ENCODE peak calls at places on chromosome 13, in five cellular contexts. One of them, this sample, is unnamed.

GRCh38 chr13:77222000-77222690 is 104.7 kb downstream of the MYCBP2 start:
- DNase-seq in upper lobe of left lung: no peak
- DNase-seq in SK-N-SH: no peak
- DNase-seq in stomach: no peak
- DNase-seq in tibial nerve: no peak
- DNase-seq in this sample: no peak

GRCh38 chr13:58247080-58247479 is 615.5 kb downstream of the PCDH17 start:
- DNase-seq in tibial nerve: no peak
- DNase-seq in upper lobe of left lung: no peak
- DNase-seq in stomach: no peak
- DNase-seq in SK-N-SH: no peak
- DNase-seq in this sample: no peak

GRCh38 chr13:44191504-44192171 is 182.0 kb upstream of the SERP2 start:
- DNase-seq in SK-N-SH: peak; percentile 58
- DNase-seq in stomach: peak; percentile 43
- DNase-seq in upper lobe of left lung: peak; percentile 65
- DNase-seq in tibial nerve: peak; percentile 77
- DNase-seq in this sample: peak; percentile 64

GRCh38 chr13:26132756-26133155 is 80.9 kb upstream of the SHISA2 start:
- DNase-seq in tibial nerve: no peak
- DNase-seq in SK-N-SH: no peak
- DNase-seq in stomach: no peak
- DNase-seq in upper lobe of left lung: no peak
- DNase-seq in this sample: no peak

GRCh38 chr13:91609353-91609752 is 210.9 kb downstream of the GPC5 start:
- DNase-seq in upper lobe of left lung: no peak
- DNase-seq in SK-N-SH: peak; percentile 34
- DNase-seq in stomach: no peak
- DNase-seq in tibial nerve: no peak
- DNase-seq in this sample: no peak

GRCh38 chr13:20294497-20294896 is 62.4 kb upstream of the GJB6 start:
- DNase-seq in SK-N-SH: no peak
- DNase-seq in stomach: no peak
- DNase-seq in upper lobe of left lung: no peak
- DNase-seq in tibial nerve: no peak
- DNase-seq in this sample: no peak

GRCh38 chr13:44989071-44989889 is at the start of the genes GPALPP1 and NUFIP1:
- DNase-seq in stomach: peak; percentile 94
- DNase-seq in SK-N-SH: peak; percentile 94
- DNase-seq in tibial nerve: peak; percentile 95
- DNase-seq in upper lobe of left lung: peak; percentile 95
- DNase-seq in this sample: peak; percentile 90

GRCh38 chr13:22235285-22235949 is 564.5 kb downstream of the FGF9 start:
- DNase-seq in stomach: no peak
- DNase-seq in upper lobe of left lung: no peak
- DNase-seq in SK-N-SH: no peak
- DNase-seq in tibial nerve: no peak
- DNase-seq in this sample: no peak

GRCh38 chr13:113653264-113654174 is 4.5 kb downstream of the ATP4B start:
- DNase-seq in upper lobe of left lung: peak; percentile 12
- DNase-seq in stomach: peak; percentile 24
- DNase-seq in SK-N-SH: peak; percentile 61
- DNase-seq in tibial nerve: no peak
- DNase-seq in this sample: peak; percentile 30

GRCh38 chr13:78660130-78660857 is 1.3 kb upstream of the OBI1 start:
- DNase-seq in SK-N-SH: peak; percentile 47
- DNase-seq in stomach: no peak
- DNase-seq in upper lobe of left lung: no peak
- DNase-seq in tibial nerve: peak; percentile 7
- DNase-seq in this sample: no peak

GRCh38 chr13:98291658-98292057 is 114.6 kb upstream of the RNF113B start:
- DNase-seq in stomach: no peak
- DNase-seq in SK-N-SH: no peak
- DNase-seq in tibial nerve: no peak
- DNase-seq in upper lobe of left lung: no peak
- DNase-seq in this sample: no peak

GRCh38 chr13:53522034-53522433 is 493.4 kb downstream of the OLFM4 start:
- DNase-seq in tibial nerve: no peak
- DNase-seq in upper lobe of left lung: no peak
- DNase-seq in SK-N-SH: no peak
- DNase-seq in stomach: no peak
- DNase-seq in this sample: no peak

GRCh38 chr13:25192936-25193335 is 20.8 kb upstream of the AMER2 start:
- DNase-seq in stomach: no peak
- DNase-seq in SK-N-SH: no peak
- DNase-seq in upper lobe of left lung: no peak
- DNase-seq in tibial nerve: no peak
- DNase-seq in this sample: no peak

GRCh38 chr13:67914535-67914934 is 684.4 kb upstream of the PCDH9 start:
- DNase-seq in upper lobe of left lung: no peak
- DNase-seq in tibial nerve: no peak
- DNase-seq in SK-N-SH: no peak
- DNase-seq in stomach: no peak
- DNase-seq in this sample: no peak

GRCh38 chr13:87138856-87139255 is 532.3 kb upstream of the SLITRK5 start:
- DNase-seq in SK-N-SH: no peak
- DNase-seq in upper lobe of left lung: no peak
- DNase-seq in tibial nerve: no peak
- DNase-seq in stomach: no peak
- DNase-seq in this sample: no peak

GRCh38 chr13:80374453-80374852 is 33.5 kb upstream of the SPRY2 start:
- DNase-seq in SK-N-SH: no peak
- DNase-seq in upper lobe of left lung: no peak
- DNase-seq in tibial nerve: peak; percentile 62
- DNase-seq in stomach: no peak
- DNase-seq in this sample: no peak

GRCh38 chr13:33172400-33172799 is 113.2 kb downstream of the STARD13 start:
- DNase-seq in upper lobe of left lung: no peak
- DNase-seq in tibial nerve: no peak
- DNase-seq in SK-N-SH: no peak
- DNase-seq in stomach: no peak
- DNase-seq in this sample: no peak

GRCh38 chr13:74768521-74769090 is 634.4 kb upstream of the KLF12 start:
- DNase-seq in upper lobe of left lung: no peak
- DNase-seq in SK-N-SH: no peak
- DNase-seq in stomach: no peak
- DNase-seq in tibial nerve: no peak
- DNase-seq in this sample: no peak

GRCh38 chr13:113216165-113217056 is 7.0 kb downstream of the CUL4A start:
- DNase-seq in tibial nerve: no peak
- DNase-seq in upper lobe of left lung: peak; percentile 89
- DNase-seq in SK-N-SH: no peak
- DNase-seq in stomach: peak; percentile 60
- DNase-seq in this sample: no peak

GRCh38 chr13:75255159-75255558 is 226.8 kb downstream of the TBC1D4 start:
- DNase-seq in tibial nerve: no peak
- DNase-seq in SK-N-SH: no peak
- DNase-seq in upper lobe of left lung: no peak
- DNase-seq in stomach: no peak
- DNase-seq in this sample: no peak

GRCh38 chr13:100149389-100149788 is 60.5 kb downstream of the PCCA start:
- DNase-seq in SK-N-SH: no peak
- DNase-seq in tibial nerve: no peak
- DNase-seq in stomach: no peak
- DNase-seq in upper lobe of left lung: no peak
- DNase-seq in this sample: no peak

GRCh38 chr13:40895715-40896184 is 106.3 kb downstream of the SLC25A15 start:
- DNase-seq in SK-N-SH: no peak
- DNase-seq in stomach: no peak
- DNase-seq in tibial nerve: no peak
- DNase-seq in upper lobe of left lung: peak; percentile 26
- DNase-seq in this sample: no peak
- TF ChIP-seq EP300 in SK-N-SH: no peak
- TF ChIP-seq EP300 in stomach: no peak
- TF ChIP-seq EP300 in tibial nerve: no peak
- TF ChIP-seq EP300 in upper lobe of left lung: no peak
- TF ChIP-seq EP300 in this sample: no peak

GRCh38 chr13:50810468-50810867 is 33.0 kb downstream of the DLEU7 start:
- DNase-seq in SK-N-SH: no peak
- DNase-seq in upper lobe of left lung: no peak
- DNase-seq in tibial nerve: no peak
- DNase-seq in stomach: no peak
- DNase-seq in this sample: no peak
- H3K4me1 ChIP-seq in SK-N-SH: no peaks in the 10 kb centered on the region
- H3K4me1 ChIP-seq in upper lobe of left lung: no peaks in the 10 kb centered on the region
- H3K4me1 ChIP-seq in tibial nerve: no peaks in the 10 kb centered on the region
- H3K4me1 ChIP-seq in stomach: no peaks in the 10 kb centered on the region
- H3K4me1 ChIP-seq in this sample: no peaks in the 10 kb centered on the region

DNA sequence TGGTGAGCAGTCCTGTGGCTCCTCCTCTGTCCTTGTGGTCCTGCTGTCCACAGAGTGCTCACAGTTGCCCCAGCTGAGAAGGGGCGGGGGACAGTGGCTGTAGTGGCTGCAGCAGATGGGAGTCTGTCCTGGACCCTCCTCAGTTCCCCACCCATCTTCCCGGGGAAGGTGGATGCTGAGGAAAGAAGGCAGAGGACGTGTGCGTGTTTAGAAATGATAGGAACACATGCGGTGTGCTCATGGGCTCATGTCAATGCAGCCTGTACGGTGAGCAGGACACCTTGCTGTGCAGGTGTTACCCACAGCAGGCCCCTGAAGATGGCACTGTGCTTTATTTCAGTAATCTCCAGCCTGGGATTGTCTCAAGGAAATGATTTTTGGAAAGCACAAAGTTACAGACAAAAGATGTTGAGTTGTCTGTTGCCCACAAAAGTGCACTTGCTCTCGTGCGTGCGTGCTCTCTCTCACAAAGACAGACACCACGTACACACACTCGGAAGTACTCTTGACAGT is 49.2 kb upstream of the TEX29 start:
- DNase-seq in SK-N-SH: no peak
- DNase-seq in stomach: no peak
- DNase-seq in tibial nerve: no peak
- DNase-seq in upper lobe of left lung: no peak
- DNase-seq in this sample: no peak
- H3K36me3 ChIP-seq in SK-N-SH: peaks cover 74% of the 10 kb centered on the region
- H3K36me3 ChIP-seq in stomach: peaks cover 29% of the 10 kb centered on the region
- H3K36me3 ChIP-seq in tibial nerve: peaks cover 63% of the 10 kb centered on the region
- H3K36me3 ChIP-seq in upper lobe of left lung: peaks cover 3% of the 10 kb centered on the region
- H3K36me3 ChIP-seq in this sample: no peaks in the 10 kb centered on the region

GRCh38 chr13:41060723-41061074 is 610 bp upstream of the WBP4 start:
- DNase-seq in SK-N-SH: peak; percentile 75
- DNase-seq in tibial nerve: peak; percentile 83
- DNase-seq in stomach: peak; percentile 84
- DNase-seq in upper lobe of left lung: peak; percentile 80
- DNase-seq in this sample: peak; percentile 84

GRCh38 chr13:41059466-41059865 is 1.8 kb upstream of the WBP4 start:
- DNase-seq in stomach: no peak
- DNase-seq in SK-N-SH: peak; percentile 23
- DNase-seq in tibial nerve: no peak
- DNase-seq in upper lobe of left lung: no peak
- DNase-seq in this sample: no peak

GRCh38 chr13:41061914-41062837 is 867 bp downstream of the WBP4 start:
- DNase-seq in SK-N-SH: no peak
- DNase-seq in tibial nerve: peak; percentile 19
- DNase-seq in upper lobe of left lung: no peak
- DNase-seq in stomach: no peak
- DNase-seq in this sample: no peak

GRCh38 chr13:41059896-41060722 is 1.2 kb upstream of the WBP4 start:
- DNase-seq in stomach: peak; percentile 87
- DNase-seq in SK-N-SH: peak; percentile 87
- DNase-seq in tibial nerve: peak; percentile 79
- DNase-seq in upper lobe of left lung: peak; percentile 90
- DNase-seq in this sample: peak; percentile 91

DNA sequence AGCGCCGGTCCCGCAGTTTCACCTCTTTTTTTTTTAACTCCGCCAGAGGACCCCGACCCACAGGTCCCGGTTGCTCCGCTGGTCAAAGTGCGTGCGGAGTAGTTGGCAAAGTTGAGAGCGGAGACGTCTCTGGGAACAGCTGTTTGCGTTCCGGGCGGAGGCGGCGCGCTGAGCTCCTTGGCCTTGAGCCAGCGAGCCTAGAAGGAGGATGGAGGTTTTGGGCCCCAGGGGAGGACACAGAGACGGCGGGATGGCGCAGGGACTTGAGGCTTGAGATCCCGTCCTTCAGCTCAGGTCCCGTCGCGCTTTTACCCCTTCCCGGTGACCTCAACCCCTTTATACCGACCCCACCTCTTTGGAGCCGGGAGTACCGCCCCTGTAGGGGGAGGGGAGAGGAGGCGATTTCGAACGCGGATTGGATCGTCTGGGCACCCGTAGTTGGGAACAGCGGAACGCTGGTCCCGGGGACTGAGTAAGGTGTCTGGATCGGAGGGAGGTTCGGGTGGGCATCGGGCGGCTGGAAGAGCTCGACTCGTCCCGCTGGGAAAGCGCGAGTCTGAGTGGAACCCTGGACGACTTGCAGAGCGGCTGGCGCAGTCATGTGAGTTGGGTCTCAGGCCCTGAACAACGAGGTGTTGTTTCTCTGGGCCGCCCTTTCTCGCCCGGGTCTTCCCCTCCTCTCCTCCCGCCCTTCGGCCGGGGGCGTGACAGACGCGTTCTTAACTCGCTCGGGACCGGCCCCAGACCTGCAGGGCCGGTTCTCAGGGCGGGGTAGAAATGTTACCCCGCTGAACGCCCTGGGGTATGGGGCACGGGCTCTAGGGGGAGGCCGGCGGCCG is at the start of gene WBP4:
- DNase-seq in upper lobe of left lung: peak; percentile 95
- DNase-seq in tibial nerve: peak; percentile 94
- DNase-seq in stomach: peak; percentile 93
- DNase-seq in SK-N-SH: peak; percentile 90
- DNase-seq in this sample: peak; percentile 96
- TF ChIP-seq EP300 in upper lobe of left lung: peak; percentile 33
- TF ChIP-seq EP300 in tibial nerve: no peak
- TF ChIP-seq EP300 in stomach: peak; percentile 42
- TF ChIP-seq EP300 in SK-N-SH: no peak
- TF ChIP-seq EP300 in this sample: no peak

GRCh38 chr13:110300090-110300815 is 6.7 kb downstream of the COL4A1 start:
- DNase-seq in SK-N-SH: no peak
- DNase-seq in stomach: no peak
- DNase-seq in tibial nerve: no peak
- DNase-seq in upper lobe of left lung: no peak
- DNase-seq in this sample: no peak

GRCh38 chr13:110298566-110299321 is 8.2 kb downstream of the COL4A1 start:
- DNase-seq in stomach: no peak
- DNase-seq in upper lobe of left lung: no peak
- DNase-seq in tibial nerve: no peak
- DNase-seq in SK-N-SH: no peak
- DNase-seq in this sample: peak; percentile 47

GRCh38 chr13:110297771-110298170 is 9.2 kb downstream of the COL4A1 start:
- DNase-seq in stomach: no peak
- DNase-seq in SK-N-SH: no peak
- DNase-seq in tibial nerve: no peak
- DNase-seq in upper lobe of left lung: no peak
- DNase-seq in this sample: no peak

GRCh38 chr13:110297011-110297410 is 9.9 kb downstream of the COL4A1 start:
- DNase-seq in SK-N-SH: no peak
- DNase-seq in tibial nerve: no peak
- DNase-seq in upper lobe of left lung: no peak
- DNase-seq in stomach: no peak
- DNase-seq in this sample: no peak

DNA sequence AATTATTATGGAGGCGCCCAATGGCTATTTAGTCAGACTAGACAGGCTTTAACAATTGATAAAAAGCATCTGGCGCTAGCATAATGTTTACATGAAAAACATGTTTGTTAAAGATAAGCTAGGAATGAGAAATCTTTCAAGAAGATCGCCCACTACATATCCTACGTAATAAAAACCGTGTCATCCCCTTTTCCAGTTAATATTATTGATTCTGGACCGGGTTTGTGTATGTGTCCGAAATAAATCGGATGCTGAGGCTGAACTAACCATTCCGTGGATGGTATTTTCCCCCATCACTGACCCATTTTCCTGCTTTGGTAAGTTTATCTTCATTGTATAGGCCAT is 8.8 kb downstream of the COL4A1 start:
- DNase-seq in SK-N-SH: no peak
- DNase-seq in upper lobe of left lung: no peak
- DNase-seq in tibial nerve: no peak
- DNase-seq in stomach: no peak
- DNase-seq in this sample: no peak
- H3K4me1 ChIP-seq in SK-N-SH: peaks cover 18% of the 10 kb centered on the region
- H3K4me1 ChIP-seq in upper lobe of left lung: peaks cover 57% of the 10 kb centered on the region
- H3K4me1 ChIP-seq in tibial nerve: no peaks in the 10 kb centered on the region
- H3K4me1 ChIP-seq in stomach: peaks cover 12% of the 10 kb centered on the region
- H3K4me1 ChIP-seq in this sample: peaks cover 34% of the 10 kb centered on the region